ENCODE peak calls at places on chromosomes 13 and 19, in seven cellular contexts. One of them, this sample, is unnamed.

GRCh38 chr13:114110091-114110829 is 22.2 kb downstream of the RASA3 start:
- DNase-seq in CD8-positive, alpha-beta memory T cell: peak; percentile 64
- DNase-seq in left ventricle myocardium inferior: no peak
- DNase-seq in transverse colon: peak; percentile 68
- DNase-seq in cardiac muscle cell: no peak
- DNase-seq in thoracic aorta: no peak
- DNase-seq in Peyer's patch: peak; percentile 88
- DNase-seq in this sample: peak; percentile 78

GRCh38 chr19:43711751-43712355 is 4.0 kb upstream of the IRGC start:
- DNase-seq in thoracic aorta: no peak
- DNase-seq in Peyer's patch: peak; percentile 59
- DNase-seq in left ventricle myocardium inferior: no peak
- DNase-seq in CD8-positive, alpha-beta memory T cell: no peak
- DNase-seq in transverse colon: peak; percentile 28
- DNase-seq in cardiac muscle cell: no peak
- DNase-seq in this sample: no peak

GRCh38 chr13:41025518-41025917 is 6.4 kb upstream of the ELF1 start:
- DNase-seq in thoracic aorta: no peak
- DNase-seq in transverse colon: no peak
- DNase-seq in left ventricle myocardium inferior: no peak
- DNase-seq in CD8-positive, alpha-beta memory T cell: no peak
- DNase-seq in Peyer's patch: no peak
- DNase-seq in cardiac muscle cell: no peak
- DNase-seq in this sample: no peak

GRCh38 chr19:46350758-46351159 is 3.9 kb downstream of the PPP5C start:
- DNase-seq in transverse colon: no peak
- DNase-seq in left ventricle myocardium inferior: no peak
- DNase-seq in Peyer's patch: peak; percentile 70
- DNase-seq in cardiac muscle cell: no peak
- DNase-seq in thoracic aorta: no peak
- DNase-seq in CD8-positive, alpha-beta memory T cell: no peak
- DNase-seq in this sample: no peak

GRCh38 chr19:18605546-18606280 is 886 bp downstream of the CRLF1 start:
- DNase-seq in CD8-positive, alpha-beta memory T cell: no peak
- DNase-seq in transverse colon: no peak
- DNase-seq in thoracic aorta: no peak
- DNase-seq in left ventricle myocardium inferior: no peak
- DNase-seq in Peyer's patch: no peak
- DNase-seq in cardiac muscle cell: no peak
- DNase-seq in this sample: no peak

GRCh38 chr13:105474983-105475382 is 1060.5 kb downstream of the EFNB2 start:
- DNase-seq in left ventricle myocardium inferior: no peak
- DNase-seq in transverse colon: no peak
- DNase-seq in thoracic aorta: no peak
- DNase-seq in CD8-positive, alpha-beta memory T cell: no peak
- DNase-seq in Peyer's patch: no peak
- DNase-seq in cardiac muscle cell: no peak
- DNase-seq in this sample: no peak

GRCh38 chr13:25329706-25330105 is 28.3 kb downstream of the NUP58 start:
- DNase-seq in transverse colon: no peak
- DNase-seq in left ventricle myocardium inferior: no peak
- DNase-seq in cardiac muscle cell: peak; percentile 42
- DNase-seq in Peyer's patch: no peak
- DNase-seq in CD8-positive, alpha-beta memory T cell: no peak
- DNase-seq in thoracic aorta: no peak
- DNase-seq in this sample: no peak

GRCh38 chr13:76009491-76009890 is 373.4 kb downstream of the LMO7 start:
- DNase-seq in Peyer's patch: no peak
- DNase-seq in left ventricle myocardium inferior: no peak
- DNase-seq in thoracic aorta: no peak
- DNase-seq in transverse colon: no peak
- DNase-seq in cardiac muscle cell: no peak
- DNase-seq in CD8-positive, alpha-beta memory T cell: no peak
- DNase-seq in this sample: no peak

GRCh38 chr13:26628706-26629105 is 71.2 kb downstream of the WASF3 start:
- DNase-seq in transverse colon: peak; percentile 11
- DNase-seq in left ventricle myocardium inferior: no peak
- DNase-seq in cardiac muscle cell: peak; percentile 47
- DNase-seq in Peyer's patch: peak; percentile 49
- DNase-seq in thoracic aorta: no peak
- DNase-seq in CD8-positive, alpha-beta memory T cell: no peak
- DNase-seq in this sample: no peak

GRCh38 chr19:35963514-35963913 is 27.3 kb downstream of the LRFN3 start:
- DNase-seq in left ventricle myocardium inferior: no peak
- DNase-seq in CD8-positive, alpha-beta memory T cell: no peak
- DNase-seq in transverse colon: no peak
- DNase-seq in thoracic aorta: no peak
- DNase-seq in Peyer's patch: no peak
- DNase-seq in cardiac muscle cell: peak; percentile 73
- DNase-seq in this sample: no peak

GRCh38 chr13:51822106-51822840 is 18.3 kb upstream of the DHRS12 start:
- DNase-seq in CD8-positive, alpha-beta memory T cell: no peak
- DNase-seq in cardiac muscle cell: no peak
- DNase-seq in thoracic aorta: no peak
- DNase-seq in left ventricle myocardium inferior: no peak
- DNase-seq in Peyer's patch: no peak
- DNase-seq in transverse colon: no peak
- DNase-seq in this sample: no peak

GRCh38 chr13:51764184-51765141 is 39.5 kb downstream of the DHRS12 start:
- DNase-seq in transverse colon: peak; percentile 56
- DNase-seq in thoracic aorta: no peak
- DNase-seq in left ventricle myocardium inferior: peak; percentile 77
- DNase-seq in CD8-positive, alpha-beta memory T cell: peak; percentile 33
- DNase-seq in Peyer's patch: peak; percentile 78
- DNase-seq in cardiac muscle cell: peak; percentile 54
- DNase-seq in this sample: no peak

GRCh38 chr19:37928527-37929286 is 21.7 kb downstream of the SIPA1L3 start:
- DNase-seq in Peyer's patch: peak; percentile 77
- DNase-seq in left ventricle myocardium inferior: no peak
- DNase-seq in CD8-positive, alpha-beta memory T cell: no peak
- DNase-seq in cardiac muscle cell: no peak
- DNase-seq in thoracic aorta: no peak
- DNase-seq in transverse colon: no peak
- DNase-seq in this sample: no peak

GRCh38 chr13:23865065-23865464 is 24.1 kb downstream of the MIPEP start:
- DNase-seq in left ventricle myocardium inferior: no peak
- DNase-seq in cardiac muscle cell: peak; percentile 18
- DNase-seq in transverse colon: no peak
- DNase-seq in Peyer's patch: no peak
- DNase-seq in thoracic aorta: no peak
- DNase-seq in CD8-positive, alpha-beta memory T cell: no peak
- DNase-seq in this sample: no peak

GRCh38 chr13:45333973-45334922 is 6.7 kb downstream of the TPT1 start:
- DNase-seq in left ventricle myocardium inferior: no peak
- DNase-seq in thoracic aorta: no peak
- DNase-seq in cardiac muscle cell: peak; percentile 71
- DNase-seq in transverse colon: no peak
- DNase-seq in CD8-positive, alpha-beta memory T cell: peak; percentile 13
- DNase-seq in Peyer's patch: peak; percentile 59
- DNase-seq in this sample: no peak

GRCh38 chr13:46962286-46962941 is 65.6 kb upstream of the HTR2A start:
- DNase-seq in left ventricle myocardium inferior: no peak
- DNase-seq in Peyer's patch: no peak
- DNase-seq in CD8-positive, alpha-beta memory T cell: no peak
- DNase-seq in transverse colon: no peak
- DNase-seq in thoracic aorta: no peak
- DNase-seq in cardiac muscle cell: peak; percentile 6
- DNase-seq in this sample: no peak

GRCh38 chr13:32549788-32550187 is 11.2 kb upstream of the N4BP2L2 start:
- DNase-seq in cardiac muscle cell: no peak
- DNase-seq in thoracic aorta: no peak
- DNase-seq in transverse colon: no peak
- DNase-seq in CD8-positive, alpha-beta memory T cell: no peak
- DNase-seq in Peyer's patch: no peak
- DNase-seq in left ventricle myocardium inferior: no peak
- DNase-seq in this sample: no peak

GRCh38 chr13:36616706-36617105 is 57.1 kb upstream of the SERTM1 start:
- DNase-seq in CD8-positive, alpha-beta memory T cell: no peak
- DNase-seq in Peyer's patch: no peak
- DNase-seq in left ventricle myocardium inferior: no peak
- DNase-seq in thoracic aorta: no peak
- DNase-seq in cardiac muscle cell: no peak
- DNase-seq in transverse colon: no peak
- DNase-seq in this sample: no peak

GRCh38 chr19:52648336-52648990 is 10.3 kb upstream of the ZNF83 start:
- DNase-seq in cardiac muscle cell: peak; percentile 56
- DNase-seq in transverse colon: no peak
- DNase-seq in thoracic aorta: no peak
- DNase-seq in CD8-positive, alpha-beta memory T cell: no peak
- DNase-seq in Peyer's patch: no peak
- DNase-seq in left ventricle myocardium inferior: no peak
- DNase-seq in this sample: no peak

GRCh38 chr13:50073340-50073739 is 58.1 kb downstream of the KCNRG start:
- DNase-seq in thoracic aorta: no peak
- DNase-seq in cardiac muscle cell: no peak
- DNase-seq in CD8-positive, alpha-beta memory T cell: no peak
- DNase-seq in Peyer's patch: no peak
- DNase-seq in left ventricle myocardium inferior: no peak
- DNase-seq in transverse colon: no peak
- DNase-seq in this sample: no peak

GRCh38 chr19:10727599-10728250 is 9.8 kb downstream of the DNM2 start:
- DNase-seq in cardiac muscle cell: no peak
- DNase-seq in Peyer's patch: no peak
- DNase-seq in left ventricle myocardium inferior: no peak
- DNase-seq in transverse colon: no peak
- DNase-seq in thoracic aorta: no peak
- DNase-seq in CD8-positive, alpha-beta memory T cell: no peak
- DNase-seq in this sample: no peak

GRCh38 chr19:40716031-40716654 is 543 bp downstream of the COQ8B start:
- DNase-seq in cardiac muscle cell: no peak
- DNase-seq in left ventricle myocardium inferior: no peak
- DNase-seq in thoracic aorta: peak; percentile 78
- DNase-seq in transverse colon: no peak
- DNase-seq in CD8-positive, alpha-beta memory T cell: peak; percentile 53
- DNase-seq in Peyer's patch: peak; percentile 58
- DNase-seq in this sample: no peak

GRCh38 chr19:18456974-18457373 is 19.0 kb upstream of the ISYNA1 start:
- DNase-seq in thoracic aorta: no peak
- DNase-seq in Peyer's patch: no peak
- DNase-seq in left ventricle myocardium inferior: peak; percentile 63
- DNase-seq in CD8-positive, alpha-beta memory T cell: no peak
- DNase-seq in transverse colon: peak; percentile 48
- DNase-seq in cardiac muscle cell: no peak
- DNase-seq in this sample: no peak

GRCh38 chr19:34408421-34408820 is 4.2 kb downstream of the PDCD2L start:
- DNase-seq in CD8-positive, alpha-beta memory T cell: no peak
- DNase-seq in thoracic aorta: no peak
- DNase-seq in cardiac muscle cell: no peak
- DNase-seq in left ventricle myocardium inferior: no peak
- DNase-seq in transverse colon: no peak
- DNase-seq in Peyer's patch: no peak
- DNase-seq in this sample: peak; percentile 13
- H3K27ac ChIP-seq in CD8-positive, alpha-beta memory T cell: no peak overlapping the region
- H3K27ac ChIP-seq in thoracic aorta: no peak overlapping the region
- H3K27ac ChIP-seq in cardiac muscle cell: peak overlapping the region; percentile 57
- H3K27ac ChIP-seq in left ventricle myocardium inferior: no peak overlapping the region
- H3K27ac ChIP-seq in transverse colon: no peak overlapping the region
- H3K27ac ChIP-seq in Peyer's patch: no peak overlapping the region
- H3K27ac ChIP-seq in this sample: no peak overlapping the region

DNA sequence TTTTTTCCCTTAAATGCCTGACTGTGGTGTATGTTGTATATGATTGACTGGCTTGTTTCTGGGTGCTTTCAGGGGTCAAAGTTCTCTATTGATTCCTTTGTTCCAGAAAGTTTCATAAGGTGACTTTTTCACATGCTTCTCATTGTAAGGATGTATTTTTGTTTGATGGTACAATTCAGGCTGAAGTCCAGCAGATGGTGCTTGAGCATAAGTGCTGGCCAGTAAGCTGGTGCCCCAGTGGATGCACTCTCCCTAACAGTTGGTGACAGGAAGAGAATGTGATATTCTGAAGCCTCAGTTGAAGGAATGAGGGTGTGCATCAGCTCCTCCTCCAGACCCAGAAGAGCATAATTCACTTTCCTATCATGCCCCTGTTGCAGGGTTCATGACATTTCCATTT is 1941.6 kb upstream of the PRR20A start:
- DNase-seq in cardiac muscle cell: no peak
- DNase-seq in CD8-positive, alpha-beta memory T cell: no peak
- DNase-seq in transverse colon: no peak
- DNase-seq in left ventricle myocardium inferior: no peak
- DNase-seq in thoracic aorta: no peak
- DNase-seq in Peyer's patch: no peak
- DNase-seq in this sample: no peak
- H3K4me3 ChIP-seq in cardiac muscle cell: no peak overlapping the region
- H3K4me3 ChIP-seq in CD8-positive, alpha-beta memory T cell: no peak overlapping the region
- H3K4me3 ChIP-seq in transverse colon: no peak overlapping the region
- H3K4me3 ChIP-seq in left ventricle myocardium inferior: no peak overlapping the region
- H3K4me3 ChIP-seq in thoracic aorta: no peak overlapping the region
- H3K4me3 ChIP-seq in Peyer's patch: no peak overlapping the region
- H3K4me3 ChIP-seq in this sample: no peak overlapping the region

GRCh38 chr19:2041436-2041685 is 9.7 kb downstream of the MKNK2 start:
- DNase-seq in transverse colon: no peak
- DNase-seq in CD8-positive, alpha-beta memory T cell: no peak
- DNase-seq in Peyer's patch: no peak
- DNase-seq in left ventricle myocardium inferior: no peak
- DNase-seq in thoracic aorta: no peak
- DNase-seq in cardiac muscle cell: no peak
- DNase-seq in this sample: no peak
- H3K27ac ChIP-seq in transverse colon: peak overlapping the region; percentile 89
- H3K27ac ChIP-seq in CD8-positive, alpha-beta memory T cell: peak overlapping the region; percentile 94
- H3K27ac ChIP-seq in Peyer's patch: peak overlapping the region; percentile 91
- H3K27ac ChIP-seq in left ventricle myocardium inferior: peak overlapping the region; percentile 100
- H3K27ac ChIP-seq in thoracic aorta: peak overlapping the region; percentile 76
- H3K27ac ChIP-seq in cardiac muscle cell: peak overlapping the region; percentile 70
- H3K27ac ChIP-seq in this sample: peak overlapping the region; percentile 88

GRCh38 chr19:13011653-13012389 is 16.5 kb downstream of the NFIX start:
- DNase-seq in thoracic aorta: no peak
- DNase-seq in Peyer's patch: no peak
- DNase-seq in cardiac muscle cell: no peak
- DNase-seq in transverse colon: no peak
- DNase-seq in CD8-positive, alpha-beta memory T cell: no peak
- DNase-seq in left ventricle myocardium inferior: no peak
- DNase-seq in this sample: no peak
- H3K4me3 ChIP-seq in thoracic aorta: peak overlapping the region; percentile 81
- H3K4me3 ChIP-seq in Peyer's patch: no peak overlapping the region
- H3K4me3 ChIP-seq in cardiac muscle cell: no peak overlapping the region
- H3K4me3 ChIP-seq in transverse colon: no peak overlapping the region
- H3K4me3 ChIP-seq in CD8-positive, alpha-beta memory T cell: no peak overlapping the region
- H3K4me3 ChIP-seq in left ventricle myocardium inferior: peak overlapping the region; percentile 59
- H3K4me3 ChIP-seq in this sample: no peak overlapping the region

GRCh38 chr13:33645591-33646554 is 172.1 kb upstream of the RFC3 start:
- DNase-seq in thoracic aorta: no peak
- DNase-seq in cardiac muscle cell: no peak
- DNase-seq in Peyer's patch: no peak
- DNase-seq in transverse colon: no peak
- DNase-seq in CD8-positive, alpha-beta memory T cell: no peak
- DNase-seq in left ventricle myocardium inferior: no peak
- DNase-seq in this sample: no peak
- H3K27ac ChIP-seq in thoracic aorta: no peak overlapping the region
- H3K27ac ChIP-seq in cardiac muscle cell: no peak overlapping the region
- H3K27ac ChIP-seq in Peyer's patch: no peak overlapping the region
- H3K27ac ChIP-seq in transverse colon: peak overlapping the region; percentile 51
- H3K27ac ChIP-seq in CD8-positive, alpha-beta memory T cell: no peak overlapping the region
- H3K27ac ChIP-seq in left ventricle myocardium inferior: peak overlapping the region; percentile 62
- H3K27ac ChIP-seq in this sample: peak overlapping the region; percentile 59

This sample was measured in lower lobe of right lung.